ENCODE peak calls at places on chromosomes 11 and 22, in seven cellular contexts. W, J, K, E, O, A and N are unnamed samples.

GRCh38 chr11:11660351-11660750 is 38.5 kb upstream of the GALNT18 start:
- DNase-seq in W (no peak), E (no peak), K (no peak), O (no peak), J (no peak), A (no peak), N (no peak)

GRCh38 chr11:114483929-114484328 is 44.7 kb downstream of the REXO2 start:
- DNase-seq in O (no peak), J (no peak), K (no peak), E (no peak), A (no peak), W (no peak), N (no peak)

GRCh38 chr22:45511847-45512261 is 9.2 kb downstream of the FBLN1 start:
- DNase-seq in O (no peak), K (no peak), E (no peak), A (no peak), J (no peak), W (peak), N (no peak)

GRCh38 chr11:28110839-28111235 is 2.6 kb downstream of the METTL15 start:
- DNase-seq in K (no peak), J (no peak), O (no peak), E (no peak), W (no peak), A (no peak), N (no peak)

GRCh38 chr11:76617553-76618265 is 52.8 kb downstream of the LRRC32 start:
- DNase-seq in K (no peak), J (no peak), O (no peak), A (no peak), E (no peak), W (peak), N (no peak)

GRCh38 chr11:99739464-99740089 is 718.8 kb downstream of the CNTN5 start:
- DNase-seq in J (peak), O (peak), K (no peak), A (peak), W (peak), E (peak), N (no peak)

GRCh38 chr11:65120831-65121230 is 1.1 kb downstream of the FAU start:
- DNase-seq in A (peak), J (no peak), E (no peak), O (no peak), K (no peak), W (no peak), N (no peak)

GRCh38 chr11:120811731-120812130 is 212.2 kb upstream of the TBCEL start:
- DNase-seq in W (no peak), A (no peak), J (no peak), O (no peak), E (no peak), K (no peak), N (no peak)

GRCh38 chr11:122804161-122804560 is 34.1 kb upstream of the CRTAM start:
- DNase-seq in A (no peak), O (no peak), E (no peak), J (no peak), W (no peak), K (no peak), N (no peak)

GRCh38 chr22:45615364-45615763 is 56.3 kb upstream of the ATXN10 start:
- DNase-seq in O (no peak), W (no peak), A (no peak), K (no peak), J (no peak), E (no peak), N (no peak)

GRCh38 chr11:119153049-119153818 is 4.4 kb downstream of the ABCG4 start:
- DNase-seq in W (no peak), A (no peak), O (no peak), E (no peak), K (no peak), J (no peak), N (no peak)

GRCh38 chr11:120928506-120929062 is 95.3 kb upstream of the TBCEL start:
- DNase-seq in W (no peak), J (no peak), O (no peak), E (no peak), K (no peak), A (no peak), N (no peak)

GRCh38 chr11:129698212-129698611 is 117.4 kb upstream of the TMEM45B start:
- DNase-seq in J (no peak), K (no peak), W (no peak), A (no peak), E (no peak), O (no peak), N (no peak)
- TF ChIP-seq RAD21 in J (no peak), K (no peak), W (no peak), A (no peak), E (no peak), O (no peak), N (no peak)

DNA sequence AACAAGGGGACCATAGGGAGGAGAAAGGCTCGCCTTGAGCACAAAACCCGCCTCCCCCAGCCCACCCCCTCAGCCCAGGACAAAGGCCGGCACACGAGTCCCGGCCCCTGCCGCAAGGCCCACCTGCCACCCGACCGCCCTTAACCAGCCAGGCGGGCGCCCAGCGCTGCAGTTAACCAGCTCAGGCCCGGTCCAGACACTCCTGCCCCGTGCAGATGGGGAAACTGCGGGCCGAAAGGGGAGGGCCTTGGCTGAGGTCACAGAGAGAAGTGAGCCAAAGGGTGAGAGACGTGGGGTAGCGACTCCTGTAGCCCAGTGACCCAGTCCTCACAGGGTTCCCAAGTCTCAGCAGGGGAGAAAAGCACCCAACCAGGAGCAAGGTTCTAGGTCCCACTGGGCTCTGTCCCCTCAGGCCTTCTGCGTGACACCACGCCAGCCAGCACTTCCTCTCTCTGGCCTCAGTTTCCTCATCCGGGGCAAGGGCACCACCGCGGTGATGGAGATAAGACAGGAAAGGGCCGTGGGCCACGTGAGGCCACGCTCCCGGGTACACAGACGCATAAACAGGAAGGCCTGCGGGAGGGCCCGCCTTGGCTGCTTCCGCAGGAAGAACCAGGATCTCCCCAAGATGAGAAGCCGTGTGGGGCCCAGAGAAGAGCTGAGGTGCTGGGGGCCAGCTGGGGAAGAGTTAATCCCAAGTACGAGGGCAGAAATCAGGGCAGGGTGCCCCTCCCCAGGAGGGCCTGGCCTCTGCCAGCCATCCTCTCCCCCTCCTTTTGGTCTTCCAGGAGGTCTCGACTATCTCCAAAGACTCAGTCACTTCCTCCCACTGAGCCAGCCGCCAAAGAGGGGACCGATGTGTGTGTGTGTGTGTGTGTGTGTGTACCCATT is 1.8 kb downstream of the MFNG start:
- DNase-seq in O (no peak), W (no peak), E (no peak), A (no peak), J (no peak), K (no peak), N (no peak)
- TF ChIP-seq RAD21 in O (no peak), W (no peak), E (no peak), A (no peak), J (no peak), K (no peak), N (no peak)

DNA sequence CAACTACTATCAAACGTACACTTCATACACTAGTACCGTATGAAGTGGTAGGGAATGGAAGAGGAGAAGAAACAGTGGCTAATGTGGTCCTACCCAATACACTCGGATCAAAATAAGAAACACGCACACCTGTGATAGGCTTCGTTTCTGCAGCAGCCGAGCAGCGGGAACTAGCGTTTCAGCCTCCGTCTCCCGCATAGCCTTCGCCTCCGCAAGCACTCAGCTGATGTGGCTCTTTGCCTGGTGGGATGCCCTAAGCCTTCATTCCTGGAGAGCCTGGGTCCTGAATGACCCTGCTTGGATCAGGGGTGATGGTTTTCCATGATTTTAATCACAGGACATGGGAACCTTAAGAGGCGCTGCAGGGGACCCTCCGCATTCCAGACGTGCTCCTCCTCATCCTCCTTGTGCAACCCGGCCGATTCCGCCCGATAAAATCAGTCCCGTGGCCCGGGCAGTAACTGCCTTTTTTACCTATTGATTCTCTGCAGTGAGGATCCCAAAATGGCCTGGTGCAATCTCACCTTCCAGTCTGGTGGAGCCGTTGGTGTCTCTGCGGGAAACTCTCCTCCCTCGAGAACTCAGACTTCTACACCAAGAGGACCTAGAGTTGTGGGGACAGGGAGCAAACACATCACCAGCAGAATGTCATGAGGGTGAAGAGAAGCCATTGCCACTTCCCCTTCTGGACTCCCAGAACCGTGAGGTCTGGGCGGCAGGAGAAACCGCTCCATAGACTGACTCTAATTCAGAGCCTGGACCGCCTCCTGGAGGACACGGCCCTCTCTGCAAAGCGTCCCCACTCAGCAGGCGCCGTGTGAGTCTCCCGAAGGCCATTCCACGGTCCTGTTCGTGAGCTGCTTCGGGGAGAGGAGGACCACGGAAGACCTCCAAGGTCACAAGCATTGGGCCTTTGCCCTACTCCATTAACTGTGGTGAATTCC is 8.1 kb downstream of the C11orf21 start:
- DNase-seq in W (no peak), O (no peak), E (no peak), A (no peak), J (no peak), K (peak), N (no peak)
- TF ChIP-seq RAD21 in W (no peak), O (no peak), E (no peak), A (peak), J (no peak), K (peak), N (peak)

DNA sequence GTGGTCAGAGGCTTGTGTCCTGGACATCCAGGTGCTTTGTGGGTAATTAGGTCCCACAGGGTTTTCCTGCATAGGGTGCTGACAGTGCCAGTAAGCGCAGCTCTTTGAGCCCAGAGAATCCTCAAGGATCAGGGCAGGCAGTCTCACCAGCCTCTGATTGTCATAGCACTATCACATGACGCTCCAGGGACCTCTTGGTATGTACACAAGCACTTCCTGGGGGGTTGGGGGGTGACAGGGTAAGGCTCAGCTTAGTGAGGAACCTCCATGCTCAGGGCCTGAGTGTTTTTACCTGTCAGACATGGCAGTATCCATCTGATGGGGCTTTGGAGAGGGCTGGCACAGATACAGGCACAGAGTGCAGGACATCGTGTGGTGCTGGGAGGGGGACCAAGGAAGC is 27.9 kb upstream of the SUSD2 start:
- DNase-seq in J (no peak), E (no peak), O (no peak), K (no peak), W (peak), A (no peak), N (no peak)
- TF ChIP-seq RAD21 in J (no peak), E (no peak), O (no peak), K (no peak), W (no peak), A (no peak), N (no peak)

GRCh38 chr11:111941963-111942362 is 4.8 kb downstream of the DIXDC1 start:
- DNase-seq in J (no peak), K (no peak), O (peak), W (no peak), E (no peak), A (no peak), N (no peak)
- TF ChIP-seq RAD21 in J (no peak), K (no peak), O (no peak), W (no peak), E (no peak), A (no peak), N (no peak)